ENCODE peak calls at places on chromosomes 4 and X, in four cellular contexts. H is SK-N-SH, Z is PC-3, R is adrenal gland. Q is an unnamed sample.

GRCh38 chr4:130722370-130722769 is 1626.4 kb downstream of the C4orf33 start:
- DNase-seq in H (no peak), R (no peak), Z (peak; percentile 65), Q (no peak)

GRCh38 chr4:40672528-40673522 is 43.2 kb upstream of the RBM47 start:
- DNase-seq in R (peak; percentile 25), H (no peak), Z (peak; percentile 83), Q (peak; percentile 94)

GRCh38 chr4:66899422-66900065 is 645.8 kb downstream of the CENPC start:
- DNase-seq in R (no peak), H (no peak), Z (no peak), Q (no peak)

GRCh38 chr4:88623097-88623496 is 30.8 kb downstream of the HERC3 start:
- DNase-seq in R (peak; percentile 72), H (no peak), Z (peak; percentile 95), Q (no peak)

GRCh38 chr4:52173470-52174055 is 122.5 kb downstream of the SPATA18 start:
- DNase-seq in Z (no peak), R (peak; percentile 29), H (no peak), Q (no peak)

GRCh38 chrX:107733686-107734085 is 41.9 kb downstream of the TSC22D3 start:
- DNase-seq in R (no peak), H (no peak), Z (no peak), Q (no peak)

GRCh38 chr4:174437324-174437723 is 85.0 kb downstream of the HPGD start:
- DNase-seq in R (no peak), H (no peak), Z (peak; percentile 86), Q (peak; percentile 94)

GRCh38 chr4:86894465-86894864 is 2.2 kb upstream of the C4orf36 start:
- DNase-seq in R (no peak), Z (peak; percentile 72), H (no peak), Q (no peak)

GRCh38 chr4:139776235-139776634 is 110.6 kb downstream of the MGST2 start:
- DNase-seq in H (no peak), R (no peak), Z (no peak), Q (no peak)

GRCh38 chrX:100731441-100732281 is at the start of gene SYTL4:
- DNase-seq in H (peak; percentile 60), R (peak; percentile 20), Z (peak; percentile 20), Q (no peak)

GRCh38 chr4:5618051-5619010 is 90.0 kb downstream of the EVC2 start:
- DNase-seq in Z (no peak), H (no peak), R (no peak), Q (no peak)

GRCh38 chrX:49103637-49104036 is 19.9 kb downstream of the GPKOW start:
- DNase-seq in R (peak; percentile 46), H (no peak), Z (no peak), Q (no peak)

GRCh38 chr4:83783179-83783578 is 247.3 kb downstream of the GPAT3 start:
- DNase-seq in Z (no peak), R (no peak), H (no peak), Q (no peak)

GRCh38 chr4:7383251-7383650 is 51.5 kb downstream of the PSAPL1 start:
- DNase-seq in R (no peak), Z (no peak), H (peak; percentile 20), Q (no peak)

GRCh38 chr4:54794033-54794432 is 136.3 kb downstream of the KIT start:
- DNase-seq in R (no peak), H (no peak), Z (no peak), Q (no peak)

GRCh38 chrX:71118985-71119535 is 664 bp downstream of the MED12 start:
- DNase-seq in H (no peak), Z (no peak), R (peak; percentile 52), Q (no peak)

GRCh38 chr4:2795558-2796260 is 2.8 kb downstream of the SH3BP2 start:
- DNase-seq in H (peak; percentile 6), R (peak; percentile 38), Z (no peak), Q (no peak)

GRCh38 chr4:123127865-123128264 is 205.5 kb upstream of the NUDT6 start:
- DNase-seq in H (no peak), R (no peak), Z (no peak), Q (no peak)

GRCh38 chr4:114780205-114780604 is 181.6 kb downstream of the UGT8 start:
- DNase-seq in R (no peak), H (peak; percentile 1), Z (peak; percentile 36), Q (no peak)

GRCh38 chr4:30862176-30862575 is 142.0 kb downstream of the PCDH7 start:
- DNase-seq in Z (no peak), R (no peak), H (no peak), Q (no peak)

GRCh38 chrX:19889582-19890342 is 2.4 kb upstream of the SH3KBP1 start:
- DNase-seq in R (peak; percentile 78), Z (peak; percentile 72), H (no peak), Q (peak; percentile 46)

GRCh38 chrX:10282490-10282889 is 125.7 kb downstream of the CLCN4 start:
- DNase-seq in H (no peak), R (no peak), Z (no peak), Q (no peak)

GRCh38 chr4:149264093-149264733 is 551.4 kb downstream of the IQCM start:
- DNase-seq in R (peak; percentile 24), Z (peak; percentile 61), H (peak; percentile 8), Q (peak; percentile 13)

GRCh38 chrX:107014927-107015326 is 14.9 kb upstream of the MORC4 start:
- DNase-seq in R (no peak), Z (no peak), H (no peak), Q (no peak)

GRCh38 chr4:185504098-185505047 is 30.9 kb downstream of the PDLIM3 start:
- DNase-seq in H (no peak), R (peak; percentile 58), Z (peak; percentile 52), Q (peak; percentile 78)

GRCh38 chrX:8726031-8726652 is 5.8 kb downstream of the ANOS1 start:
- DNase-seq in H (no peak), R (no peak), Z (peak; percentile 61), Q (no peak)

GRCh38 chr4:80539190-80539589 is 203.7 kb downstream of the CFAP299 start:
- DNase-seq in R (no peak), Z (no peak), H (no peak), Q (no peak)

GRCh38 chrX:51747671-51748070 is 4.4 kb downstream of the GSPT2 start:
- DNase-seq in H (no peak), Z (no peak), R (no peak), Q (no peak)

GRCh38 chrX:21798677-21799219 is 40.7 kb upstream of the MBTPS2 start:
- DNase-seq in R (no peak), H (no peak), Z (peak; percentile 85), Q (peak; percentile 60)

GRCh38 chrX:68708503-68709290 is 61.2 kb downstream of the STARD8 start:
- DNase-seq in Z (no peak), H (no peak), R (no peak), Q (no peak)

GRCh38 chr4:146059865-146060264 is 115.7 kb upstream of the LSM6 start:
- DNase-seq in Z (no peak), H (no peak), R (no peak), Q (no peak)

GRCh38 chr4:73450398-73451004 is 14.5 kb downstream of the AFP start:
- DNase-seq in R (no peak), H (no peak), Z (peak; percentile 77), Q (peak; percentile 74)

GRCh38 chr4:149914521-149915115 is 99.0 kb upstream of the IQCM start:
- DNase-seq in R (peak; percentile 10), H (peak; percentile 69), Z (peak; percentile 66), Q (no peak)

GRCh38 chrX:38375888-38376287 is 23.5 kb downstream of the OTC start:
- DNase-seq in Z (peak; percentile 34), R (peak; percentile 17), H (peak; percentile 14), Q (no peak)

GRCh38 chr4:54187148-54187547 is 41.9 kb upstream of the PDGFRA start:
- DNase-seq in Z (no peak), H (no peak), R (peak; percentile 29), Q (no peak)

DNA sequence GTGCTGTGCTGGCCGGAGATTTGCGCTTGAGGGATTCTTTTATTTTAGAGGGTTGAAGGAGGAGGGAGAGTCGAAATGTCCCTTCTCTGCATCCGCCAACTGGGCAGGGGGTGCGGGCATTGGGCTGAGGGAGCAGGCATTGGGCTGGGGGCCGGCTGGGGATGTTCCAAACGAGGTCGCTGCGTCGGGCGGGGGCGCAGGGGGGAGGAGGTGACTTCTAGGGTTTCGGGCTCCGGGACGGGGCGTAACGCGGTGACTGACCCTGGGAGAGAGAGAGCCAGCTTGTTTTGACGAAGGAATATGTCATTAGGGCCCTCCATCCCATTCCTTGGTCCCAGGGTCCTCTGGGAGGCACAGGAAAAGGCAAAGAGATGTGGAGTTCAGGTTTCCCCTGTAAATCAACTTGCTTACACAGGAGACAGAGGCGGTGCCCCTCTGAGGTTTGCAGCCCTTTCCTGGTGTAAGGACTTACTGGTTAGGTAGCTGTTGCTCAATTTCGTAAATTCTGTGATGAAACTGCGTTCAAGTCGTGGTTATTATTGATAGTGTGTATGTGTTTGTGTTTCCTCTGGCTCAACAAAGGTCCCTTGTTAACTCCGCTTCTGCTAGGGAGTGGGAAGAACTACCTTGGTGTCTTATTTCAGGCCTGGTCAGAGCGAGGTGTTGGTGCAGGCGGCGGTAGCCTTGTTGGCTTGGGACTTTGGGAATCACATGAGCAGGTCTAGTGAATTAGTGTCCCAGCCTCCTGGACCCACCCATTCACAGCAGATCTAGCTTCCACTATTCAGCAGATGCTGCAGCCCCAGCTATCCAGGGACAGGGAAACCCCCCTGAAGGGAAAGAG is 716 bp downstream of the FHIP1A start:
- DNase-seq in H (peak; percentile 57), Z (peak; percentile 52), R (peak; percentile 49), Q (peak; percentile 51)
- H3K4me3 ChIP-seq in H (peak overlapping the region; percentile 56), Z (peak overlapping the region; percentile 94), R (peak overlapping the region; percentile 18), Q (peak overlapping the region; percentile 80)

GRCh38 chr4:16449381-16449780 is 223.1 kb upstream of the TAPT1 start:
- DNase-seq in Z (no peak), H (no peak), R (no peak), Q (no peak)

GRCh38 chr4:16450031-16450430 is 223.8 kb upstream of the TAPT1 start:
- DNase-seq in H (no peak), R (no peak), Z (no peak), Q (no peak)

GRCh38 chr4:16448240-16448639 is 222.0 kb upstream of the TAPT1 start:
- DNase-seq in H (no peak), Z (no peak), R (no peak), Q (no peak)

GRCh38 chr4:16450724-16451123 is 224.5 kb upstream of the TAPT1 start:
- DNase-seq in H (peak; percentile 8), R (no peak), Z (no peak), Q (no peak)
- TF ChIP-seq CTCF in H (peak; percentile 46), R (no peak), Z (no peak), Q (peak; percentile 45)

DNA sequence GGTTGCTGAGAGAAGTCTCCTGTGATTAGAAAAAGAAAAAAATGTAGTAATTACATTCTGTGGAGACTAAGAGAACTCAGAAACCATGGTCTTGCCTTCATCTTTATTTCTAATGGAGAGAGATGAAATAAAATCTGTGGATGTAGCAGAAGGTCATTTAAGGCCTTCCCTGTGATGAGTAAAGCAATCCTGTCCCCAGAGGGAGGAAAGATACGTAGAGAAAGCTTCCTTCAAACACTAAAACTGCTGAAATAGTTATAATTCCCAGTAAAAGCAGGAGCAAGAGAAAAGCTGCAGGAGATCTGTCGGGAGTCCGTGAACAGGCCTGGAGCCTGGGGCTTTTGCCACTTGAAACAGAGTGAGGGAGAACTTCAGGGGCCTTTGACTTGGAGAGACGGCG is 11.2 kb upstream of the SEPSECS start:
- DNase-seq in Z (no peak), H (no peak), R (no peak), Q (no peak)
- H3K4me3 ChIP-seq in Z (no peak overlapping the region), H (no peak overlapping the region), R (no peak overlapping the region), Q (no peak overlapping the region)

GRCh38 chr4:62301500-62301899 is 1101.4 kb downstream of the ADGRL3 start:
- DNase-seq in Z (no peak), R (no peak), H (no peak), Q (no peak)

DNA sequence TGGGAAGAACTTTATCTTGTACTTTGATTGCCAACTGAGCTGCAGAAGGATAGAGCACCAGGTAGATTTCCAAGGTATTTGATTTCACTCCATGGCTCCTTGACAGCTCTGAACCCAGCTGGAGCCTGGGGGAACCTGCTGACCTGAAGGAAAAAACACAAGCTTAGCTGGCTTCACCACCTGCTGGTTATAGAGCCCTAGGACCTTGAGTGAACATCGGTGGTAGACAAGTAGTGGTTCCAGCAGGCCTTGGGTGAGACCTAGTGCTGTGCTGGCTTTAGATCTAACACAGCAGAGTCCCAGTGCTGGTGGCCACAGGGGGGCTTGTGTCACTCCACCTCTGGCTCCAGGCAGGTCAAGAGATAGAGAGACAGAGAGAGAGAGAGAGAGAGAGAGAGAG is 1102.6 kb downstream of the ADGRL3 start:
- DNase-seq in H (no peak), R (no peak), Z (no peak), Q (no peak)
- TF ChIP-seq CTCF in H (no peak), R (no peak), Z (no peak), Q (no peak)